ENCODE peak calls at places on chromosomes 5 and 9, in nine cellular contexts. C, P, O, A, U, Y, V, G and T are unnamed samples. For H3K9me3, the result is how much of the 10 kb centered on the place peaks cover.

GRCh38 chr9:133787749-133788015 is 49.5 kb upstream of the SARDH start:
- DNase-seq in U (no peak), V (no peak), G (no peak), A (no peak), C (peak), P (no peak), Y (no peak), O (no peak), T (no peak)

GRCh38 chr5:76836585-76836984 is 13.2 kb upstream of the S100Z start:
- DNase-seq in V (no peak), Y (no peak), A (no peak), P (no peak), C (no peak), O (no peak), G (no peak), U (peak), T (no peak)

GRCh38 chr9:89649045-89649691 is 44.4 kb downstream of the GADD45G start:
- DNase-seq in Y (no peak), O (no peak), A (no peak), C (no peak), V (no peak), G (no peak), P (no peak), U (no peak), T (no peak)

GRCh38 chr5:136026636-136027035 is 2.2 kb upstream of the TGFBI start:
- DNase-seq in O (no peak), Y (no peak), V (no peak), U (no peak), C (no peak), P (no peak), G (no peak), A (no peak), T (no peak)

GRCh38 chr9:120299785-120300184 is 280.2 kb downstream of the CDK5RAP2 start:
- DNase-seq in O (no peak), Y (no peak), G (no peak), V (no peak), U (no peak), C (no peak), P (no peak), A (peak), T (no peak)

GRCh38 chr5:6450235-6450860 is 1.7 kb downstream of the UBE2QL1 start:
- DNase-seq in O (no peak), Y (no peak), P (no peak), V (no peak), C (no peak), A (no peak), U (no peak), G (no peak), T (no peak)

GRCh38 chr9:105690742-105691141 is 3.6 kb upstream of the TMEM38B start:
- DNase-seq in U (no peak), G (no peak), Y (no peak), C (no peak), A (peak), O (no peak), V (no peak), P (no peak), T (no peak)

GRCh38 chr5:38193015-38193581 is 65.3 kb upstream of the EGFLAM start:
- DNase-seq in O (no peak), C (peak), A (peak), U (peak), V (peak), Y (peak), G (peak), P (peak), T (peak)

GRCh38 chr9:76378367-76379073 is 15.7 kb downstream of the RFK start:
- DNase-seq in U (no peak), V (no peak), C (no peak), A (no peak), O (no peak), G (no peak), P (no peak), Y (no peak), T (no peak)

GRCh38 chr5:169695919-169696490 is 58.9 kb downstream of the DOCK2 start:
- DNase-seq in O (no peak), U (peak), A (peak), G (no peak), P (no peak), Y (no peak), C (no peak), V (peak), T (no peak)

GRCh38 chr5:59542841-59543825 is 350.4 kb downstream of the PDE4D start:
- DNase-seq in O (no peak), P (peak), Y (peak), G (no peak), C (peak), V (no peak), U (no peak), A (peak), T (no peak)

DNA sequence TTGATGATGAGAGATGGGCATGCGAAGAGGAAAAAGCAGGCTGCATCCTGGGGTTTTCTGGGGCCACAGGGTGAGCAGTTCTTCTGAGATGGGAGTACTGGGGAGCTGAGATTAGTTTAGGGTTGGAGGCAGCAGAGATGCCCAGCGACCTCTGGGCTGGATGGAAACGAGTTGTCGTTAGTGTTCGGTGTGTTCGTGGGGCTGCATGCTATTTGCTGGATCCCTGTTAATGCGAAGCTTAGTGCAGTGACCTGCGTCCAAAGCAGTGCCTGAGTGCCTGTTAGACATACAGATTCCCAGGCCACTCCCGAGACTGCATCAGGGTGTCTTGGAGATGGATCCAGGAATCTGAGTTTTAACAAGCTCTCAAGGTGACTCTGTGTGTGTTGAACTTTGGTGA is 201.3 kb downstream of the CACNA1B start:
- DNase-seq in P (no peak), Y (no peak), U (no peak), V (no peak), A (no peak), G (peak), C (no peak), O (no peak), T (no peak)
- H3K9me3 ChIP-seq in P (under half), Y (under half), U (under half), V (half or more), A (under half), G (under half), C (under half), O (under half), T (under half)

GRCh38 chr9:14790628-14791027 is 68.1 kb upstream of the CER1 start:
- DNase-seq in Y (no peak), P (no peak), V (no peak), C (no peak), A (no peak), U (no peak), O (no peak), G (no peak), T (no peak)
- H3K27ac ChIP-seq in Y (no peak), P (no peak), V (no peak), C (no peak), A (no peak), U (no peak), O (no peak), G (no peak), T (no peak)

GRCh38 chr5:105663671-105664070 is 2007.1 kb downstream of the EFNA5 start:
- DNase-seq in U (no peak), P (no peak), C (no peak), Y (no peak), A (no peak), V (no peak), G (no peak), O (no peak), T (no peak)

GRCh38 chr5:105659396-105659795 is 2011.3 kb downstream of the EFNA5 start:
- DNase-seq in V (no peak), G (no peak), U (no peak), Y (no peak), A (no peak), O (no peak), C (no peak), P (no peak), T (no peak)
- H3K9me3 ChIP-seq in V (under half), G (under half), U (under half), Y (under half), A (under half), O (under half), C (under half), P (under half), T (under half)

DNA sequence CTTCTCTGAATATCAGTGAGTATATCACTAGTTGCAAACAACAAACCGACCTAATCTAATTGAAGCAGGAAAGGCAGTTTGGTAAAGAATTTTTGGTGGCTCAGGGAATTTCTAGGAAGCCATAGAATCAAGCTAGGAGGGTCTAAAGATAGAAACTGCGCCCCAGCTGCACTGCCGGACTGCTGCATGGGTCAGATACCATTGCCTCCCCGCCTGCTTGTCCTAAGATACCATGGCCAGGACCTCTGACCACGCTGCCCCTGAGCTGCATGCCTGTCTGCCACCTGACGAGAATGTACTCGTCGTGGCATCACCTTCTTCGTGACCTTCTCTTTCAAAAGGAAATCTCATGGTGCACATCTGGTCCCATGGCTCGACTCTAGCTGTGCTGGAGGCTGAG is 439.0 kb downstream of the ZSWIM6 start:
- DNase-seq in A (no peak), U (no peak), P (no peak), V (no peak), Y (no peak), C (no peak), O (no peak), G (no peak), T (no peak)
- H3K27ac ChIP-seq in A (no peak), U (no peak), P (no peak), V (no peak), Y (no peak), C (no peak), O (no peak), G (no peak), T (no peak)

GRCh38 chr5:34541067-34541466 is 115.1 kb upstream of the RAI14 start:
- DNase-seq in A (no peak), V (no peak), Y (no peak), G (no peak), U (no peak), C (no peak), O (no peak), P (no peak), T (no peak)

GRCh38 chr5:34544403-34544802 is 111.7 kb upstream of the RAI14 start:
- DNase-seq in C (no peak), Y (no peak), V (no peak), U (no peak), P (no peak), A (no peak), G (no peak), O (no peak), T (no peak)

GRCh38 chr5:34542818-34543217 is 113.3 kb upstream of the RAI14 start:
- DNase-seq in C (no peak), O (no peak), P (no peak), Y (no peak), V (no peak), G (no peak), A (no peak), U (no peak), T (no peak)

GRCh38 chr5:34545164-34545563 is 111.0 kb upstream of the RAI14 start:
- DNase-seq in P (no peak), G (no peak), O (no peak), C (no peak), Y (no peak), U (no peak), V (no peak), A (no peak), T (no peak)

DNA sequence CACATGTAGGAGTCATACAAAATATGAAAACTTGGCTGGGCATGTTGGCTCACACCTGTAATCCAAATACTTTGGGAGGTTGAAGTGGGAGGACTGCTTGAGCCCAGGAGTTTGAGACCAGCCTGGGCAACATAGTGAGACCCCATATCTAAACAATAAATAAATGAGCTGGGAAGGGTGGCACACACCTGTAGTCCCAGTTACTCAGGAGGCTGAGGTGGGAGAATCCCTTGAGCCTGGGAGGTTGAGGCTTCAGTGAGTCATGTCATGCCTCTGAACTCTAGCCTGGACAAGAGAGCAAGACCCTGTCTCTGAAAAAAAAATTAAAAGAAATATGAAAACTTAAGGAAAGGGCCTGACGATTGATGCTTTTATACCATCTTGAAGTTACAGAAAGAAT is 112.4 kb upstream of the RAI14 start:
- DNase-seq in O (no peak), C (no peak), V (no peak), A (no peak), Y (no peak), P (no peak), U (no peak), G (no peak), T (no peak)
- H3K9me3 ChIP-seq in O (under half), C (under half), V (under half), A (under half), Y (under half), P (under half), U (under half), G (under half), T (under half)

DNA sequence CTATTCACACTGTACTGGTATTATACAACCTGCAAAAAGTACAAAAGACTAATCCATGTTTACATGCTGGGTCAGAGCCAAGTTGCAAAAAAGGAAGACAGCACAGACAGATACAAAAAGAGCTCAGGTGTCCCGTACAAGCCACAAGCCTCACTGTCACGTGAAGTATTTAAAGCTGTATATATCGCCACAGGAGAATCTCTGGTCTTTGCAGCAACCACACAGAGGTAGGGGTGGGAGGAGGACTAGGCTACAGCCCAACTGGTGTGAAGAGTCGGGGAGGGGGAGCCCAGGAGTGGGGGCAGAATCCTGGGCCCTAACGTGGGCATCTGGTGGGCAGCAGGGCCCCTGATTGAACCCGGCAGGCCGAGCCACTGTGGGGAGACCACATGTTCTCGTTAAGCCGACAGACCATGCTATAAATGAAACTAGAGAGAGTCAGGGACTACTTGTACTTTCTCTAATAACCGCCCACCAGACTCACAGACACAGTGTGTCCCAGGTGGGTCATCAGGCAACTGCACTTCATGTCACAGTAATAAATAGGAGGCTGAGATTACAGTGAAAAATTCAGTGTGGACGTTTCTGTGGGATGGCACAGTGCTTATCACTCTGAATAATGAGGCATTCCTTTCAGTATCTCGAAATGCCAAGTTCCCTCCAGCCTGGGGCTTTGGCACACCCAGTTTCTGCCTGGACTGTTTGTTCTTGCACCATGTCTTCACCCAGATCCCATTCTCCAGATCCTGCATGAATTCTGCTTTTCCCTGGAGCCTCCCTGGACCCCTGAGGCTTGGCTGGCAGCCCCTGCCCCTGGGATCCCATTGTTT is 79.3 kb upstream of the SH3PXD2B start:
- DNase-seq in A (no peak), V (no peak), G (no peak), O (no peak), P (no peak), C (no peak), U (no peak), Y (no peak), T (no peak)
- H3K27ac ChIP-seq in A (no peak), V (no peak), G (no peak), O (peak), P (peak), C (peak), U (no peak), Y (peak), T (no peak)

GRCh38 chr5:141306630-141307029 is 2.8 kb upstream of the SLC25A2 start:
- DNase-seq in U (no peak), P (no peak), C (no peak), A (no peak), V (no peak), O (no peak), Y (no peak), G (no peak), T (no peak)
- H3K9me3 ChIP-seq in U (under half), P (under half), C (half or more), A (half or more), V (under half), O (half or more), Y (under half), G (half or more), T (under half)

GRCh38 chr5:73496984-73497457 is 1.2 kb upstream of the BTF3 start:
- DNase-seq in P (no peak), U (peak), V (peak), G (no peak), A (peak), C (no peak), O (no peak), Y (no peak), T (no peak)
- H3K27ac ChIP-seq in P (no peak), U (peak), V (no peak), G (no peak), A (peak), C (peak), O (no peak), Y (no peak), T (peak)

GRCh38 chr5:35026941-35027340 is 20.8 kb downstream of the AGXT2 start:
- DNase-seq in P (no peak), V (no peak), A (no peak), C (no peak), O (no peak), Y (no peak), U (no peak), G (no peak), T (no peak)
- H3K9me3 ChIP-seq in P (under half), V (under half), A (under half), C (under half), O (under half), Y (under half), U (under half), G (under half), T (under half)